ENCODE peak calls at places on chromosomes 1 and 21, in ten cellular contexts. P is astrocyte, M is aorta, A is Calu3, N is amniotic stem cell, T is colonic mucosa, Y is AG08395, D is HFFc6, J is left cardiac atrium, S is stomach. U is an unnamed sample.

GRCh38 chr1:12472798-12473551 is 145.0 kb downstream of the DHRS3 start:
- DNase-seq in J (no peak), P (no peak), N (no peak), D (no peak), S (no peak), T (no peak), Y (no peak), M (peak), A (no peak), U (no peak)

GRCh38 chr1:168096296-168097165 is 40.2 kb downstream of the GPR161 start:
- DNase-seq in S (no peak), T (peak), A (no peak), J (no peak), M (no peak), D (no peak), Y (no peak), P (no peak), N (no peak), U (no peak)

GRCh38 chr1:51948491-51948915 is 42.0 kb downstream of the RAB3B start:
- DNase-seq in S (no peak), J (no peak), M (no peak), A (no peak), P (no peak), D (no peak), Y (no peak), N (no peak), T (no peak), U (no peak)

GRCh38 chr1:173341307-173341706 is 134.2 kb upstream of the TNFSF4 start:
- DNase-seq in D (peak), S (no peak), J (peak), N (no peak), P (peak), M (peak), A (no peak), Y (peak), T (no peak), U (no peak)

GRCh38 chr1:25257176-25257575 is 9.9 kb upstream of the RSRP1 start:
- DNase-seq in N (no peak), A (no peak), P (no peak), T (no peak), S (no peak), Y (peak), J (no peak), D (peak), M (no peak), U (no peak)

GRCh38 chr1:153343811-153344717 is 4.6 kb downstream of the PGLYRP4 start:
- DNase-seq in T (peak), P (no peak), D (no peak), S (no peak), J (no peak), A (no peak), Y (no peak), M (no peak), N (no peak), U (no peak)

GRCh38 chr1:98030483-98030882 is 109.6 kb upstream of the DPYD start:
- DNase-seq in M (no peak), A (no peak), D (peak), T (no peak), S (no peak), N (peak), Y (no peak), P (peak), J (no peak), U (no peak)

GRCh38 chr1:214331827-214332423 is 51.0 kb downstream of the SMYD2 start:
- DNase-seq in Y (peak), M (no peak), S (no peak), J (no peak), N (no peak), T (peak), A (peak), P (no peak), D (peak), U (no peak)

GRCh38 chr1:244918422-244919319 is 54.3 kb upstream of the HNRNPU start:
- DNase-seq in S (peak), J (peak), A (peak), P (peak), Y (peak), D (no peak), T (peak), M (peak), N (peak), U (peak)

GRCh38 chr1:150875197-150876110 is 945 bp downstream of the ARNT start:
- DNase-seq in Y (no peak), N (no peak), P (no peak), J (no peak), A (peak), S (no peak), D (no peak), M (no peak), T (peak), U (peak)

GRCh38 chr1:32993215-32993566 is 28.6 kb upstream of the RNF19B start:
- DNase-seq in T (no peak), A (no peak), M (no peak), P (no peak), N (no peak), Y (no peak), J (no peak), S (no peak), D (no peak), U (no peak)

GRCh38 chr1:88288571-88288970 is 395.5 kb upstream of the PKN2 start:
- DNase-seq in T (no peak), S (no peak), N (no peak), J (no peak), D (no peak), P (no peak), A (no peak), Y (no peak), M (no peak), U (no peak)

GRCh38 chr1:71049951-71050598 is 2.5 kb upstream of the PTGER3 start:
- DNase-seq in A (peak), N (peak), J (no peak), T (peak), S (no peak), Y (peak), P (peak), M (no peak), D (peak), U (peak)

GRCh38 chr21:45454924-45455315 is 50.0 kb downstream of the COL18A1 start:
- DNase-seq in T (no peak), P (no peak), D (no peak), Y (peak), N (no peak), A (no peak), S (no peak), J (peak), M (peak), U (no peak)

GRCh38 chr1:203589201-203589600 is 37.4 kb upstream of the ATP2B4 start:
- DNase-seq in N (no peak), M (no peak), Y (no peak), P (no peak), J (no peak), S (no peak), D (no peak), A (no peak), T (no peak), U (no peak)

GRCh38 chr1:9443913-9444445 is 95.3 kb upstream of the SLC25A33 start:
- DNase-seq in T (no peak), Y (no peak), J (no peak), N (no peak), S (no peak), D (no peak), M (no peak), P (peak), A (no peak), U (no peak)

GRCh38 chr1:208093754-208094719 is 150.1 kb downstream of the PLXNA2 start:
- DNase-seq in T (peak), D (peak), J (peak), P (peak), S (peak), A (peak), M (peak), Y (peak), N (no peak), U (no peak)

GRCh38 chr1:17822741-17823426 is 67.8 kb downstream of the ACTL8 start:
- DNase-seq in M (no peak), D (no peak), N (no peak), P (no peak), T (no peak), J (no peak), S (peak), A (no peak), Y (no peak), U (no peak)

GRCh38 chr1:20476260-20477038 is 9.6 kb downstream of the CAMK2N1 start:
- DNase-seq in J (peak), D (no peak), M (no peak), P (no peak), Y (no peak), N (no peak), T (peak), A (peak), S (peak), U (no peak)

GRCh38 chr1:203888807-203889251 is 27.4 kb downstream of the SNRPE start:
- DNase-seq in J (no peak), Y (peak), N (no peak), M (no peak), S (no peak), D (peak), T (no peak), A (no peak), P (peak), U (no peak)

GRCh38 chr1:23809751-23810171 is 9.2 kb upstream of the GALE start:
- DNase-seq in S (peak), P (peak), D (peak), A (peak), J (peak), Y (peak), M (peak), T (peak), N (no peak), U (peak)

GRCh38 chr21:43287111-43287973 is 118.5 kb downstream of the CRYAA start:
- DNase-seq in A (peak), S (peak), N (no peak), M (peak), J (no peak), D (no peak), P (no peak), T (no peak), Y (no peak), U (no peak)

GRCh38 chr21:27799861-27800260 is 833.0 kb upstream of the ADAMTS5 start:
- DNase-seq in A (no peak), Y (no peak), P (no peak), J (no peak), S (no peak), N (no peak), D (no peak), T (no peak), M (no peak), U (no peak)

GRCh38 chr1:91513160-91513559 is 12.5 kb downstream of the CDC7 start:
- DNase-seq in T (no peak), M (no peak), P (no peak), S (no peak), D (peak), N (no peak), A (no peak), Y (peak), J (no peak), U (no peak)

GRCh38 chr1:31790641-31791091 is 25.2 kb downstream of the SPOCD1 start:
- DNase-seq in T (no peak), N (no peak), P (no peak), M (peak), D (no peak), A (no peak), Y (no peak), J (no peak), S (no peak), U (no peak)

GRCh38 chr1:24899581-24900485 is 30.2 kb downstream of the RUNX3 start:
- DNase-seq in A (no peak), N (no peak), T (no peak), S (no peak), D (no peak), P (no peak), Y (no peak), J (no peak), M (no peak), U (no peak)

GRCh38 chr21:45112371-45112770 is 38.0 kb downstream of the ADARB1 start:
- DNase-seq in P (peak), Y (peak), N (no peak), S (no peak), A (no peak), D (no peak), J (no peak), M (no peak), T (no peak), U (no peak)

GRCh38 chr21:46550511-46550941 is 54.4 kb downstream of the S100B start:
- DNase-seq in P (no peak), Y (no peak), N (no peak), M (no peak), T (no peak), D (no peak), S (peak), A (no peak), J (no peak), U (no peak)

GRCh38 chr1:64948905-64949833 is 17.2 kb downstream of the JAK1 start:
- DNase-seq in D (no peak), J (no peak), T (no peak), M (no peak), A (peak), Y (no peak), N (no peak), P (no peak), S (no peak), U (no peak)

GRCh38 chr21:16071082-16071481 is 341.3 kb downstream of the USP25 start:
- DNase-seq in A (no peak), J (no peak), T (no peak), N (no peak), M (peak), Y (peak), S (no peak), P (peak), D (peak), U (no peak)

GRCh38 chr1:244545511-244545910 is 84.4 kb downstream of the CATSPERE start:
- DNase-seq in N (no peak), D (no peak), M (no peak), J (no peak), T (no peak), Y (no peak), P (peak), A (no peak), S (no peak), U (no peak)